ENCODE peak calls at places on chromosomes 16 and 17, in six cellular contexts. O is NCI-H69, E is NCI-H1694, G is kidney tubule cell, Z is ascending aorta, Q is IMR-90. D is an unnamed sample.

GRCh38 chr17:76384987-76385891 is 830 bp downstream of the SPHK1 start:
- DNase-seq in Z (peak; percentile 89), O (peak; percentile 61), E (no peak), Q (peak; percentile 73), G (peak; percentile 76), D (peak; percentile 74)

GRCh38 chr17:50882851-50883250 is 16.7 kb upstream of the TOB1 start:
- DNase-seq in E (no peak), G (peak; percentile 76), Q (peak; percentile 76), O (no peak), Z (no peak), D (no peak)

GRCh38 chr17:75088465-75088895 is 726 bp downstream of the SLC16A5 start:
- DNase-seq in O (no peak), E (no peak), Z (no peak), Q (no peak), G (no peak), D (peak; percentile 60)

GRCh38 chr17:41428591-41429326 is 4.4 kb upstream of the KRT37 start:
- DNase-seq in Q (no peak), G (peak; percentile 31), O (no peak), Z (no peak), E (no peak), D (no peak)

GRCh38 chr16:24419709-24420108 is 119.7 kb upstream of the RBBP6 start:
- DNase-seq in Q (no peak), E (no peak), G (no peak), O (no peak), Z (no peak), D (no peak)

GRCh38 chr17:27532269-27533067 is 76.2 kb downstream of the KSR1 start:
- DNase-seq in E (no peak), Z (peak; percentile 71), Q (peak; percentile 98), G (no peak), O (no peak), D (no peak)

GRCh38 chr17:6712058-6712853 is 913 bp downstream of the SLC13A5 start:
- DNase-seq in Q (no peak), Z (peak; percentile 49), O (no peak), E (no peak), G (peak; percentile 70), D (no peak)

GRCh38 chr16:82011199-82011641 is at the start of gene SDR42E1:
- DNase-seq in Z (no peak), Q (no peak), O (peak; percentile 90), E (no peak), G (peak; percentile 82), D (peak; percentile 25)

GRCh38 chr17:10106067-10106466 is 92.3 kb downstream of the GAS7 start:
- DNase-seq in G (no peak), Z (no peak), E (no peak), Q (no peak), O (no peak), D (no peak)

GRCh38 chr17:80947200-80947940 is 44.3 kb upstream of the CHMP6 start:
- DNase-seq in O (no peak), Z (no peak), G (no peak), E (no peak), Q (no peak), D (peak; percentile 21)

GRCh38 chr17:7435676-7436555 is 681 bp downstream of the TMEM102 start:
- DNase-seq in Z (peak; percentile 74), E (peak; percentile 36), Q (no peak), G (peak; percentile 63), O (peak; percentile 19), D (peak; percentile 84)

GRCh38 chr16:1455190-1456171 is 11.1 kb upstream of the CCDC154 start:
- DNase-seq in G (no peak), E (no peak), Q (no peak), O (no peak), Z (no peak), D (no peak)

GRCh38 chr17:78013683-78014467 is 55.4 kb downstream of the TNRC6C start:
- DNase-seq in O (peak; percentile 75), E (peak; percentile 86), G (peak; percentile 63), Z (peak; percentile 83), Q (peak; percentile 77), D (no peak)

GRCh38 chr17:30389755-30390300 is 11.1 kb downstream of the CPD start:
- DNase-seq in G (no peak), E (no peak), Q (no peak), O (no peak), Z (no peak), D (no peak)

GRCh38 chr16:46908540-46909372 is 24.6 kb downstream of the GPT2 start:
- DNase-seq in O (peak; percentile 64), E (peak; percentile 34), Q (peak; percentile 61), G (peak; percentile 67), Z (peak; percentile 76), D (no peak)